ENCODE peak calls at places on chromosomes 12 and 14, in ten cellular contexts. A is coronary artery, D is GM06990, R is colonic mucosa, Z is mucosa of descending colon, K is A549, T is AG04449, O is psoas muscle, X is astrocyte of the spinal cord, Q is fibroblast of pulmonary artery. B is an unnamed sample.

GRCh38 chr14:76056128-76056527 is 70.6 kb downstream of the IFT43 start:
- DNase-seq in A (no peak), D (no peak), R (no peak), Z (no peak), K (peak; percentile 20), T (no peak), O (no peak), X (no peak), Q (peak; percentile 11), B (no peak)

GRCh38 chr12:54560374-54560858 is 11.0 kb downstream of the PDE1B start:
- DNase-seq in A (peak; percentile 95), D (peak; percentile 50), R (peak; percentile 84), Z (peak; percentile 93), K (peak; percentile 94), T (no peak), O (peak; percentile 88), X (peak; percentile 45), Q (peak; percentile 72), B (peak; percentile 35)

GRCh38 chr12:79358716-79359341 is 331.9 kb downstream of the PAWR start:
- DNase-seq in A (no peak), D (no peak), R (no peak), Z (no peak), K (no peak), T (no peak), O (no peak), X (peak; percentile 47), Q (no peak), B (no peak)

GRCh38 chr12:54032627-54033100 is at the start of gene HOXC5:
- DNase-seq in A (no peak), D (no peak), R (peak; percentile 65), Z (peak; percentile 73), K (peak; percentile 92), T (no peak), O (peak; percentile 76), X (peak; percentile 92), Q (peak; percentile 71), B (peak; percentile 41)

GRCh38 chr12:77124767-77125166 is 59.4 kb upstream of the E2F7 start:
- DNase-seq in A (no peak), D (peak; percentile 2), R (no peak), Z (no peak), K (no peak), T (peak; percentile 38), O (no peak), X (peak; percentile 76), Q (no peak), B (no peak)

GRCh38 chr12:57553343-57554202 is 3.7 kb downstream of the KIF5A start:
- DNase-seq in A (no peak), D (no peak), R (no peak), Z (no peak), K (no peak), T (no peak), O (no peak), X (no peak), Q (no peak), B (no peak)

GRCh38 chr14:98984719-98985041 is 287.3 kb downstream of the BCL11B start:
- DNase-seq in A (peak; percentile 28), D (no peak), R (peak; percentile 25), Z (peak; percentile 24), K (no peak), T (no peak), O (no peak), X (no peak), Q (no peak), B (no peak)

GRCh38 chr14:96098309-96098998 is 59.3 kb downstream of the C14orf132 start:
- DNase-seq in A (peak; percentile 69), D (no peak), R (peak; percentile 51), Z (peak; percentile 37), K (peak; percentile 75), T (no peak), O (peak; percentile 40), X (peak; percentile 53), Q (peak; percentile 72), B (peak; percentile 60)

GRCh38 chr12:17763365-17763764 is 326.6 kb downstream of the RERGL start:
- DNase-seq in A (no peak), D (no peak), R (no peak), Z (no peak), K (no peak), T (no peak), O (no peak), X (no peak), Q (no peak), B (no peak)

GRCh38 chr12:66695130-66695529 is 16.3 kb upstream of the GRIP1 start:
- DNase-seq in A (no peak), D (no peak), R (no peak), Z (no peak), K (no peak), T (no peak), O (no peak), X (no peak), Q (no peak), B (no peak)

GRCh38 chr12:111699-112591 is 45.4 kb downstream of the IQSEC3 start:
- DNase-seq in A (no peak), D (no peak), R (no peak), Z (peak; percentile 18), K (no peak), T (no peak), O (no peak), X (no peak), Q (no peak), B (no peak)

GRCh38 chr14:74852922-74853530 is 22.9 kb downstream of the PROX2 start:
- DNase-seq in A (no peak), D (no peak), R (no peak), Z (no peak), K (no peak), T (peak; percentile 45), O (no peak), X (peak; percentile 55), Q (peak; percentile 56), B (peak; percentile 90)

GRCh38 chr12:10910380-10910779 is 1.0 kb upstream of the TAS2R13 start:
- DNase-seq in A (no peak), D (no peak), R (no peak), Z (no peak), K (no peak), T (no peak), O (no peak), X (no peak), Q (no peak), B (no peak)

GRCh38 chr12:92543359-92543758 is 159.4 kb upstream of the PLEKHG7 start:
- DNase-seq in A (no peak), D (no peak), R (peak; percentile 79), Z (peak; percentile 83), K (no peak), T (no peak), O (no peak), X (no peak), Q (no peak), B (no peak)

GRCh38 chr14:69535230-69535848 is 39.3 kb downstream of the CCDC177 start:
- DNase-seq in A (no peak), D (no peak), R (peak; percentile 45), Z (peak; percentile 60), K (peak; percentile 83), T (no peak), O (peak; percentile 30), X (peak; percentile 32), Q (peak; percentile 70), B (peak; percentile 25)

GRCh38 chr14:89485264-89485663 is 68.2 kb upstream of the FOXN3 start:
- DNase-seq in A (no peak), D (no peak), R (no peak), Z (no peak), K (no peak), T (no peak), O (no peak), X (no peak), Q (no peak), B (no peak)

GRCh38 chr12:3520168-3520567 is 29.2 kb downstream of the PRMT8 start:
- DNase-seq in A (no peak), D (no peak), R (peak; percentile 57), Z (peak; percentile 53), K (no peak), T (no peak), O (no peak), X (no peak), Q (no peak), B (no peak)

GRCh38 chr12:52305921-52306705 is 14.8 kb upstream of the KRT81 start:
- DNase-seq in A (no peak), D (no peak), R (no peak), Z (no peak), K (peak; percentile 30), T (no peak), O (no peak), X (no peak), Q (no peak), B (no peak)

GRCh38 chr12:102479099-102479887 is 1.1 kb downstream of the IGF1 start:
- DNase-seq in A (no peak), D (peak; percentile 45), R (no peak), Z (peak; percentile 26), K (no peak), T (no peak), O (no peak), X (no peak), Q (no peak), B (no peak)

GRCh38 chr12:34373926-34374325 is 351.6 kb downstream of the ALG10 start:
- DNase-seq in A (no peak), D (no peak), R (no peak), Z (no peak), K (no peak), T (no peak), O (no peak), X (no peak), Q (no peak), B (no peak)
- TF ChIP-seq CTCF in A (no peak), D (no peak), R (no peak), Z (no peak), K (no peak), T (no peak), O (no peak), X (no peak), Q (no peak), B (no peak)

DNA sequence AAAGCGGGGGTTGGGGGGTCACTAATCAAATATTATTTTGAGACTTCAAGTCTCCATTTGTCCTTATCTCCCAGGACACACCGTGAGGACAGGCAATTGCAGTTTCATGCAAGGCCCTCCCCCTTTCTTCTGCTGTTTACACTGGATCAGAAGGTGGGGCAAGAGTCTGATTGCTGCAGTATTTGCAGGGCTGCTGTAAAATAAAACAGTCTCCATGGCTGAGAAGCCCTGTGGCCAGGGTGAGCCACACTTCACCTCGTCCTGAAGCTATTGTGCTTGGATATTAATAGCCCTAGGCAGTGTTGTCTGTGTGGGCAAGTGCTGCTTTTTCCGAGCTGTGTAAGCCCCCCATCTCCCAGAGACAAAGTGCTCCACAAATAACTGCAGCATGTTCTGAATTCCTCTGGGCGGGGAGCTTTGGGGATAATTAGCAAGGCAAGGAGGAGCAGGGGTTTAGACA is 187.4 kb upstream of the NTF3 start:
- DNase-seq in A (no peak), D (no peak), R (peak; percentile 64), Z (peak; percentile 65), K (no peak), T (no peak), O (no peak), X (no peak), Q (no peak), B (no peak)
- H3K4me3 ChIP-seq in A (no peak overlapping the region), D (no peak overlapping the region), R (no peak overlapping the region), Z (no peak overlapping the region), K (no peak overlapping the region), T (no peak overlapping the region), O (no peak overlapping the region), X (no peak overlapping the region), Q (no peak overlapping the region), B (no peak overlapping the region)

GRCh38 chr14:28635387-28635786 is 131.2 kb upstream of the FOXG1 start:
- DNase-seq in A (no peak), D (peak; percentile 2), R (no peak), Z (no peak), K (no peak), T (peak; percentile 5), O (no peak), X (peak; percentile 72), Q (peak; percentile 80), B (peak; percentile 2)
- TF ChIP-seq CTCF in A (no peak), D (peak; percentile 36), R (peak; percentile 38), Z (no peak), K (peak; percentile 61), T (peak; percentile 13), O (peak; percentile 36), X (peak; percentile 27), Q (peak; percentile 41), B (peak; percentile 15)

GRCh38 chr12:26666286-26666685 is 166.7 kb downstream of the ITPR2 start:
- DNase-seq in A (no peak), D (no peak), R (no peak), Z (no peak), K (no peak), T (no peak), O (no peak), X (no peak), Q (peak; percentile 26), B (no peak)
- H3K4me3 ChIP-seq in A (no peak overlapping the region), D (no peak overlapping the region), R (no peak overlapping the region), Z (no peak overlapping the region), K (no peak overlapping the region), T (no peak overlapping the region), O (no peak overlapping the region), X (no peak overlapping the region), Q (no peak overlapping the region), B (no peak overlapping the region)

B was measured in HFF-Myc.